ENCODE peak calls at places on chromosome 9, in four cellular contexts. Y, V, K and P are unnamed samples.

GRCh38 chr9:17453751-17454150 is 125.1 kb upstream of the SH3GL2 start:
- DNase-seq in V (no peak), K (no peak), Y (no peak), P (no peak)

GRCh38 chr9:110027624-110028023 is 180.3 kb downstream of the C9orf152 start:
- DNase-seq in Y (no peak), V (no peak), K (no peak), P (no peak)

GRCh38 chr9:135796784-135797462 is 94.9 kb downstream of the KCNT1 start:
- DNase-seq in K (peak), Y (no peak), V (no peak), P (no peak)

GRCh38 chr9:19404278-19405075 is 4.3 kb upstream of the ACER2 start:
- DNase-seq in V (no peak), K (no peak), Y (no peak), P (no peak)

GRCh38 chr9:108639736-108640135 is 216.1 kb downstream of the ACTL7B start:
- DNase-seq in Y (no peak), V (no peak), K (no peak), P (no peak)

GRCh38 chr9:125685167-125685566 is 21.8 kb downstream of the MAPKAP1 start:
- DNase-seq in K (no peak), V (no peak), Y (no peak), P (no peak)

GRCh38 chr9:109182940-109183798 is 16.1 kb upstream of the FRRS1L start:
- DNase-seq in V (no peak), Y (peak), K (no peak), P (peak)

GRCh38 chr9:116547729-116548426 is 139.2 kb upstream of the TRIM32 start:
- DNase-seq in K (no peak), Y (no peak), V (no peak), P (no peak)

GRCh38 chr9:93459432-93459847 is 6.1 kb upstream of the FAM120AOS start:
- DNase-seq in Y (no peak), K (peak), V (no peak), P (no peak)